ENCODE peak calls at places on chromosome 3, in ten cellular contexts. One of them, this sample, is unnamed.

GRCh38 chr3:196554205-196554604 is 14.1 kb downstream of the WDR53 start:
- DNase-seq in KBM-7: peak
- DNase-seq in NCI-H1105 treated with DMSO at 0.1 percent for 48 hours: no peak
- DNase-seq in cerebellar cortex: no peak
- DNase-seq in CD8-positive, alpha-beta T cell: no peak
- DNase-seq in stimulated activated CD4-positive, alpha-beta T cell treated with anti-CD3 and anti-CD28 coated beads, Interleukin-2, amount 100 ng/mL, for 48 hours: no peak
- DNase-seq in activated CD4-positive, CD25-positive, alpha-beta regulatory T cell: no peak
- DNase-seq in endothelial cell of umbilical vein: no peak
- DNase-seq in fibroblast of the aortic adventitia: no peak
- DNase-seq in EH: no peak
- DNase-seq in this sample: no peak

GRCh38 chr3:168952551-168952950 is 711.0 kb downstream of the MECOM start:
- DNase-seq in KBM-7: peak
- DNase-seq in NCI-H1105 treated with DMSO at 0.1 percent for 48 hours: peak
- DNase-seq in cerebellar cortex: no peak
- DNase-seq in CD8-positive, alpha-beta T cell: no peak
- DNase-seq in stimulated activated CD4-positive, alpha-beta T cell treated with anti-CD3 and anti-CD28 coated beads, Interleukin-2, amount 100 ng/mL, for 48 hours: no peak
- DNase-seq in activated CD4-positive, CD25-positive, alpha-beta regulatory T cell: no peak
- DNase-seq in endothelial cell of umbilical vein: peak
- DNase-seq in fibroblast of the aortic adventitia: peak
- DNase-seq in EH: peak
- DNase-seq in this sample: no peak

GRCh38 chr3:169624533-169624972 is 39.0 kb downstream of the MECOM start:
- DNase-seq in KBM-7: no peak
- DNase-seq in NCI-H1105 treated with DMSO at 0.1 percent for 48 hours: peak
- DNase-seq in cerebellar cortex: no peak
- DNase-seq in CD8-positive, alpha-beta T cell: no peak
- DNase-seq in stimulated activated CD4-positive, alpha-beta T cell treated with anti-CD3 and anti-CD28 coated beads, Interleukin-2, amount 100 ng/mL, for 48 hours: no peak
- DNase-seq in activated CD4-positive, CD25-positive, alpha-beta regulatory T cell: no peak
- DNase-seq in endothelial cell of umbilical vein: peak
- DNase-seq in fibroblast of the aortic adventitia: peak
- DNase-seq in EH: peak
- DNase-seq in this sample: no peak

GRCh38 chr3:126558336-126559071 is at the start of gene C3orf22:
- DNase-seq in KBM-7: no peak
- DNase-seq in NCI-H1105 treated with DMSO at 0.1 percent for 48 hours: no peak
- DNase-seq in cerebellar cortex: no peak
- DNase-seq in CD8-positive, alpha-beta T cell: no peak
- DNase-seq in stimulated activated CD4-positive, alpha-beta T cell treated with anti-CD3 and anti-CD28 coated beads, Interleukin-2, amount 100 ng/mL, for 48 hours: no peak
- DNase-seq in activated CD4-positive, CD25-positive, alpha-beta regulatory T cell: no peak
- DNase-seq in endothelial cell of umbilical vein: no peak
- DNase-seq in fibroblast of the aortic adventitia: no peak
- DNase-seq in EH: no peak
- DNase-seq in this sample: peak

GRCh38 chr3:156681003-156681402 is 6.6 kb downstream of the TIPARP start:
- DNase-seq in KBM-7: peak
- DNase-seq in NCI-H1105 treated with DMSO at 0.1 percent for 48 hours: peak
- DNase-seq in cerebellar cortex: no peak
- DNase-seq in CD8-positive, alpha-beta T cell: no peak
- DNase-seq in stimulated activated CD4-positive, alpha-beta T cell treated with anti-CD3 and anti-CD28 coated beads, Interleukin-2, amount 100 ng/mL, for 48 hours: no peak
- DNase-seq in activated CD4-positive, CD25-positive, alpha-beta regulatory T cell: no peak
- DNase-seq in endothelial cell of umbilical vein: peak
- DNase-seq in fibroblast of the aortic adventitia: peak
- DNase-seq in EH: peak
- DNase-seq in this sample: no peak

GRCh38 chr3:78580691-78581090 is 1187.1 kb downstream of the ROBO1 start:
- DNase-seq in KBM-7: no peak
- DNase-seq in NCI-H1105 treated with DMSO at 0.1 percent for 48 hours: no peak
- DNase-seq in cerebellar cortex: no peak
- DNase-seq in CD8-positive, alpha-beta T cell: no peak
- DNase-seq in stimulated activated CD4-positive, alpha-beta T cell treated with anti-CD3 and anti-CD28 coated beads, Interleukin-2, amount 100 ng/mL, for 48 hours: no peak
- DNase-seq in activated CD4-positive, CD25-positive, alpha-beta regulatory T cell: no peak
- DNase-seq in endothelial cell of umbilical vein: no peak
- DNase-seq in fibroblast of the aortic adventitia: no peak
- DNase-seq in EH: peak
- DNase-seq in this sample: no peak

GRCh38 chr3:14479591-14479990 is 60.6 kb downstream of the GRIP2 start:
- DNase-seq in KBM-7: no peak
- DNase-seq in NCI-H1105 treated with DMSO at 0.1 percent for 48 hours: no peak
- DNase-seq in cerebellar cortex: no peak
- DNase-seq in CD8-positive, alpha-beta T cell: no peak
- DNase-seq in stimulated activated CD4-positive, alpha-beta T cell treated with anti-CD3 and anti-CD28 coated beads, Interleukin-2, amount 100 ng/mL, for 48 hours: no peak
- DNase-seq in activated CD4-positive, CD25-positive, alpha-beta regulatory T cell: no peak
- DNase-seq in endothelial cell of umbilical vein: no peak
- DNase-seq in fibroblast of the aortic adventitia: no peak
- DNase-seq in EH: no peak
- DNase-seq in this sample: no peak

GRCh38 chr3:123764642-123765041 is 119.5 kb downstream of the MYLK start:
- DNase-seq in KBM-7: peak
- DNase-seq in NCI-H1105 treated with DMSO at 0.1 percent for 48 hours: no peak
- DNase-seq in cerebellar cortex: no peak
- DNase-seq in CD8-positive, alpha-beta T cell: no peak
- DNase-seq in stimulated activated CD4-positive, alpha-beta T cell treated with anti-CD3 and anti-CD28 coated beads, Interleukin-2, amount 100 ng/mL, for 48 hours: no peak
- DNase-seq in activated CD4-positive, CD25-positive, alpha-beta regulatory T cell: no peak
- DNase-seq in endothelial cell of umbilical vein: no peak
- DNase-seq in fibroblast of the aortic adventitia: no peak
- DNase-seq in EH: no peak
- DNase-seq in this sample: no peak

GRCh38 chr3:9916734-9917680 is at the start of gene IL17RC:
- DNase-seq in KBM-7: peak
- DNase-seq in NCI-H1105 treated with DMSO at 0.1 percent for 48 hours: peak
- DNase-seq in cerebellar cortex: peak
- DNase-seq in CD8-positive, alpha-beta T cell: no peak
- DNase-seq in stimulated activated CD4-positive, alpha-beta T cell treated with anti-CD3 and anti-CD28 coated beads, Interleukin-2, amount 100 ng/mL, for 48 hours: peak
- DNase-seq in activated CD4-positive, CD25-positive, alpha-beta regulatory T cell: no peak
- DNase-seq in endothelial cell of umbilical vein: peak
- DNase-seq in fibroblast of the aortic adventitia: peak
- DNase-seq in EH: peak
- DNase-seq in this sample: no peak

GRCh38 chr3:52873433-52874159 is 23.8 kb downstream of the STIMATE start:
- DNase-seq in KBM-7: no peak
- DNase-seq in NCI-H1105 treated with DMSO at 0.1 percent for 48 hours: no peak
- DNase-seq in cerebellar cortex: no peak
- DNase-seq in CD8-positive, alpha-beta T cell: no peak
- DNase-seq in stimulated activated CD4-positive, alpha-beta T cell treated with anti-CD3 and anti-CD28 coated beads, Interleukin-2, amount 100 ng/mL, for 48 hours: no peak
- DNase-seq in activated CD4-positive, CD25-positive, alpha-beta regulatory T cell: no peak
- DNase-seq in endothelial cell of umbilical vein: peak
- DNase-seq in fibroblast of the aortic adventitia: peak
- DNase-seq in EH: peak
- DNase-seq in this sample: no peak

GRCh38 chr3:13504161-13504831 is 24.2 kb downstream of the HDAC11 start:
- DNase-seq in KBM-7: no peak
- DNase-seq in NCI-H1105 treated with DMSO at 0.1 percent for 48 hours: no peak
- DNase-seq in cerebellar cortex: no peak
- DNase-seq in CD8-positive, alpha-beta T cell: no peak
- DNase-seq in stimulated activated CD4-positive, alpha-beta T cell treated with anti-CD3 and anti-CD28 coated beads, Interleukin-2, amount 100 ng/mL, for 48 hours: no peak
- DNase-seq in activated CD4-positive, CD25-positive, alpha-beta regulatory T cell: no peak
- DNase-seq in endothelial cell of umbilical vein: no peak
- DNase-seq in fibroblast of the aortic adventitia: no peak
- DNase-seq in EH: peak
- DNase-seq in this sample: no peak

GRCh38 chr3:79247367-79248103 is 520.3 kb downstream of the ROBO1 start:
- DNase-seq in KBM-7: no peak
- DNase-seq in NCI-H1105 treated with DMSO at 0.1 percent for 48 hours: no peak
- DNase-seq in cerebellar cortex: no peak
- DNase-seq in CD8-positive, alpha-beta T cell: no peak
- DNase-seq in stimulated activated CD4-positive, alpha-beta T cell treated with anti-CD3 and anti-CD28 coated beads, Interleukin-2, amount 100 ng/mL, for 48 hours: no peak
- DNase-seq in activated CD4-positive, CD25-positive, alpha-beta regulatory T cell: no peak
- DNase-seq in endothelial cell of umbilical vein: no peak
- DNase-seq in fibroblast of the aortic adventitia: peak
- DNase-seq in EH: peak
- DNase-seq in this sample: no peak

GRCh38 chr3:157074490-157074889 is 85.5 kb downstream of the CCNL1 start:
- DNase-seq in KBM-7: no peak
- DNase-seq in NCI-H1105 treated with DMSO at 0.1 percent for 48 hours: no peak
- DNase-seq in cerebellar cortex: no peak
- DNase-seq in CD8-positive, alpha-beta T cell: no peak
- DNase-seq in stimulated activated CD4-positive, alpha-beta T cell treated with anti-CD3 and anti-CD28 coated beads, Interleukin-2, amount 100 ng/mL, for 48 hours: no peak
- DNase-seq in activated CD4-positive, CD25-positive, alpha-beta regulatory T cell: no peak
- DNase-seq in endothelial cell of umbilical vein: no peak
- DNase-seq in fibroblast of the aortic adventitia: no peak
- DNase-seq in EH: no peak
- DNase-seq in this sample: no peak

GRCh38 chr3:23071758-23072157 is 131.4 kb upstream of the UBE2E2 start:
- DNase-seq in KBM-7: peak
- DNase-seq in NCI-H1105 treated with DMSO at 0.1 percent for 48 hours: no peak
- DNase-seq in cerebellar cortex: no peak
- DNase-seq in CD8-positive, alpha-beta T cell: no peak
- DNase-seq in stimulated activated CD4-positive, alpha-beta T cell treated with anti-CD3 and anti-CD28 coated beads, Interleukin-2, amount 100 ng/mL, for 48 hours: no peak
- DNase-seq in activated CD4-positive, CD25-positive, alpha-beta regulatory T cell: no peak
- DNase-seq in endothelial cell of umbilical vein: no peak
- DNase-seq in fibroblast of the aortic adventitia: no peak
- DNase-seq in EH: no peak
- DNase-seq in this sample: no peak

GRCh38 chr3:195597848-195598247 is 14.1 kb upstream of the APOD start:
- DNase-seq in KBM-7: no peak
- DNase-seq in NCI-H1105 treated with DMSO at 0.1 percent for 48 hours: no peak
- DNase-seq in cerebellar cortex: no peak
- DNase-seq in CD8-positive, alpha-beta T cell: no peak
- DNase-seq in stimulated activated CD4-positive, alpha-beta T cell treated with anti-CD3 and anti-CD28 coated beads, Interleukin-2, amount 100 ng/mL, for 48 hours: no peak
- DNase-seq in activated CD4-positive, CD25-positive, alpha-beta regulatory T cell: no peak
- DNase-seq in endothelial cell of umbilical vein: no peak
- DNase-seq in fibroblast of the aortic adventitia: peak
- DNase-seq in EH: no peak
- DNase-seq in this sample: no peak

GRCh38 chr3:175212896-175213295 is 353.8 kb downstream of the NAALADL2 start:
- DNase-seq in KBM-7: no peak
- DNase-seq in NCI-H1105 treated with DMSO at 0.1 percent for 48 hours: no peak
- DNase-seq in cerebellar cortex: no peak
- DNase-seq in CD8-positive, alpha-beta T cell: no peak
- DNase-seq in stimulated activated CD4-positive, alpha-beta T cell treated with anti-CD3 and anti-CD28 coated beads, Interleukin-2, amount 100 ng/mL, for 48 hours: no peak
- DNase-seq in activated CD4-positive, CD25-positive, alpha-beta regulatory T cell: no peak
- DNase-seq in endothelial cell of umbilical vein: no peak
- DNase-seq in fibroblast of the aortic adventitia: peak
- DNase-seq in EH: peak
- DNase-seq in this sample: no peak

GRCh38 chr3:87397210-87397609 is 120.8 kb upstream of the POU1F1 start:
- DNase-seq in KBM-7: no peak
- DNase-seq in NCI-H1105 treated with DMSO at 0.1 percent for 48 hours: no peak
- DNase-seq in cerebellar cortex: no peak
- DNase-seq in CD8-positive, alpha-beta T cell: no peak
- DNase-seq in stimulated activated CD4-positive, alpha-beta T cell treated with anti-CD3 and anti-CD28 coated beads, Interleukin-2, amount 100 ng/mL, for 48 hours: no peak
- DNase-seq in activated CD4-positive, CD25-positive, alpha-beta regulatory T cell: no peak
- DNase-seq in endothelial cell of umbilical vein: peak
- DNase-seq in fibroblast of the aortic adventitia: peak
- DNase-seq in EH: peak
- DNase-seq in this sample: no peak

GRCh38 chr3:36647423-36647853 is 116.9 kb downstream of the DCLK3 start:
- DNase-seq in KBM-7: no peak
- DNase-seq in NCI-H1105 treated with DMSO at 0.1 percent for 48 hours: no peak
- DNase-seq in cerebellar cortex: no peak
- DNase-seq in CD8-positive, alpha-beta T cell: no peak
- DNase-seq in stimulated activated CD4-positive, alpha-beta T cell treated with anti-CD3 and anti-CD28 coated beads, Interleukin-2, amount 100 ng/mL, for 48 hours: no peak
- DNase-seq in activated CD4-positive, CD25-positive, alpha-beta regulatory T cell: no peak
- DNase-seq in endothelial cell of umbilical vein: no peak
- DNase-seq in fibroblast of the aortic adventitia: peak
- DNase-seq in EH: peak
- DNase-seq in this sample: no peak

GRCh38 chr3:98966862-98967554 is 65.5 kb upstream of the DCBLD2 start:
- DNase-seq in KBM-7: no peak
- DNase-seq in NCI-H1105 treated with DMSO at 0.1 percent for 48 hours: no peak
- DNase-seq in cerebellar cortex: no peak
- DNase-seq in CD8-positive, alpha-beta T cell: no peak
- DNase-seq in stimulated activated CD4-positive, alpha-beta T cell treated with anti-CD3 and anti-CD28 coated beads, Interleukin-2, amount 100 ng/mL, for 48 hours: no peak
- DNase-seq in activated CD4-positive, CD25-positive, alpha-beta regulatory T cell: no peak
- DNase-seq in endothelial cell of umbilical vein: peak
- DNase-seq in fibroblast of the aortic adventitia: no peak
- DNase-seq in EH: no peak
- DNase-seq in this sample: no peak

GRCh38 chr3:143633816-143634215 is 214.5 kb downstream of the SLC9A9 start:
- DNase-seq in KBM-7: no peak
- DNase-seq in NCI-H1105 treated with DMSO at 0.1 percent for 48 hours: no peak
- DNase-seq in cerebellar cortex: no peak
- DNase-seq in CD8-positive, alpha-beta T cell: no peak
- DNase-seq in stimulated activated CD4-positive, alpha-beta T cell treated with anti-CD3 and anti-CD28 coated beads, Interleukin-2, amount 100 ng/mL, for 48 hours: no peak
- DNase-seq in activated CD4-positive, CD25-positive, alpha-beta regulatory T cell: no peak
- DNase-seq in endothelial cell of umbilical vein: no peak
- DNase-seq in fibroblast of the aortic adventitia: peak
- DNase-seq in EH: no peak
- DNase-seq in this sample: no peak

GRCh38 chr3:52527039-52527731 is 6.5 kb downstream of the NT5DC2 start:
- DNase-seq in KBM-7: no peak
- DNase-seq in NCI-H1105 treated with DMSO at 0.1 percent for 48 hours: no peak
- DNase-seq in cerebellar cortex: no peak
- DNase-seq in CD8-positive, alpha-beta T cell: no peak
- DNase-seq in stimulated activated CD4-positive, alpha-beta T cell treated with anti-CD3 and anti-CD28 coated beads, Interleukin-2, amount 100 ng/mL, for 48 hours: no peak
- DNase-seq in activated CD4-positive, CD25-positive, alpha-beta regulatory T cell: no peak
- DNase-seq in endothelial cell of umbilical vein: no peak
- DNase-seq in fibroblast of the aortic adventitia: no peak
- DNase-seq in EH: no peak
- DNase-seq in this sample: no peak

GRCh38 chr3:147838650-147839049 is 429.5 kb downstream of the ZIC1 start:
- DNase-seq in KBM-7: no peak
- DNase-seq in NCI-H1105 treated with DMSO at 0.1 percent for 48 hours: no peak
- DNase-seq in cerebellar cortex: no peak
- DNase-seq in CD8-positive, alpha-beta T cell: no peak
- DNase-seq in stimulated activated CD4-positive, alpha-beta T cell treated with anti-CD3 and anti-CD28 coated beads, Interleukin-2, amount 100 ng/mL, for 48 hours: no peak
- DNase-seq in activated CD4-positive, CD25-positive, alpha-beta regulatory T cell: no peak
- DNase-seq in endothelial cell of umbilical vein: no peak
- DNase-seq in fibroblast of the aortic adventitia: peak
- DNase-seq in EH: peak
- DNase-seq in this sample: no peak

GRCh38 chr3:50150863-50151686 is 4.0 kb upstream of the SEMA3F start:
- DNase-seq in KBM-7: no peak
- DNase-seq in NCI-H1105 treated with DMSO at 0.1 percent for 48 hours: no peak
- DNase-seq in cerebellar cortex: no peak
- DNase-seq in CD8-positive, alpha-beta T cell: no peak
- DNase-seq in stimulated activated CD4-positive, alpha-beta T cell treated with anti-CD3 and anti-CD28 coated beads, Interleukin-2, amount 100 ng/mL, for 48 hours: no peak
- DNase-seq in activated CD4-positive, CD25-positive, alpha-beta regulatory T cell: no peak
- DNase-seq in endothelial cell of umbilical vein: no peak
- DNase-seq in fibroblast of the aortic adventitia: no peak
- DNase-seq in EH: no peak
- DNase-seq in this sample: no peak

GRCh38 chr3:196519738-196520122 is 4.6 kb upstream of the SMCO1 start:
- DNase-seq in KBM-7: peak
- DNase-seq in NCI-H1105 treated with DMSO at 0.1 percent for 48 hours: no peak
- DNase-seq in cerebellar cortex: no peak
- DNase-seq in CD8-positive, alpha-beta T cell: no peak
- DNase-seq in stimulated activated CD4-positive, alpha-beta T cell treated with anti-CD3 and anti-CD28 coated beads, Interleukin-2, amount 100 ng/mL, for 48 hours: no peak
- DNase-seq in activated CD4-positive, CD25-positive, alpha-beta regulatory T cell: no peak
- DNase-seq in endothelial cell of umbilical vein: no peak
- DNase-seq in fibroblast of the aortic adventitia: no peak
- DNase-seq in EH: no peak
- DNase-seq in this sample: no peak

GRCh38 chr3:180926526-180926925 is 14.1 kb downstream of the FXR1 start:
- DNase-seq in KBM-7: no peak
- DNase-seq in NCI-H1105 treated with DMSO at 0.1 percent for 48 hours: no peak
- DNase-seq in cerebellar cortex: no peak
- DNase-seq in CD8-positive, alpha-beta T cell: no peak
- DNase-seq in stimulated activated CD4-positive, alpha-beta T cell treated with anti-CD3 and anti-CD28 coated beads, Interleukin-2, amount 100 ng/mL, for 48 hours: no peak
- DNase-seq in activated CD4-positive, CD25-positive, alpha-beta regulatory T cell: no peak
- DNase-seq in endothelial cell of umbilical vein: no peak
- DNase-seq in fibroblast of the aortic adventitia: no peak
- DNase-seq in EH: no peak
- DNase-seq in this sample: no peak

GRCh38 chr3:60192297-60193114 is 1058.7 kb downstream of the FHIT start:
- DNase-seq in KBM-7: no peak
- DNase-seq in NCI-H1105 treated with DMSO at 0.1 percent for 48 hours: no peak
- DNase-seq in cerebellar cortex: no peak
- DNase-seq in CD8-positive, alpha-beta T cell: no peak
- DNase-seq in stimulated activated CD4-positive, alpha-beta T cell treated with anti-CD3 and anti-CD28 coated beads, Interleukin-2, amount 100 ng/mL, for 48 hours: peak
- DNase-seq in activated CD4-positive, CD25-positive, alpha-beta regulatory T cell: no peak
- DNase-seq in endothelial cell of umbilical vein: no peak
- DNase-seq in fibroblast of the aortic adventitia: no peak
- DNase-seq in EH: no peak
- DNase-seq in this sample: no peak

GRCh38 chr3:187967982-187968381 is 186.0 kb upstream of the LPP start:
- DNase-seq in KBM-7: no peak
- DNase-seq in NCI-H1105 treated with DMSO at 0.1 percent for 48 hours: no peak
- DNase-seq in cerebellar cortex: no peak
- DNase-seq in CD8-positive, alpha-beta T cell: no peak
- DNase-seq in stimulated activated CD4-positive, alpha-beta T cell treated with anti-CD3 and anti-CD28 coated beads, Interleukin-2, amount 100 ng/mL, for 48 hours: no peak
- DNase-seq in activated CD4-positive, CD25-positive, alpha-beta regulatory T cell: no peak
- DNase-seq in endothelial cell of umbilical vein: no peak
- DNase-seq in fibroblast of the aortic adventitia: no peak
- DNase-seq in EH: peak
- DNase-seq in this sample: no peak

GRCh38 chr3:105431171-105431570 is 64.5 kb downstream of the ALCAM start:
- DNase-seq in KBM-7: no peak
- DNase-seq in NCI-H1105 treated with DMSO at 0.1 percent for 48 hours: no peak
- DNase-seq in cerebellar cortex: no peak
- DNase-seq in CD8-positive, alpha-beta T cell: no peak
- DNase-seq in stimulated activated CD4-positive, alpha-beta T cell treated with anti-CD3 and anti-CD28 coated beads, Interleukin-2, amount 100 ng/mL, for 48 hours: no peak
- DNase-seq in activated CD4-positive, CD25-positive, alpha-beta regulatory T cell: no peak
- DNase-seq in endothelial cell of umbilical vein: no peak
- DNase-seq in fibroblast of the aortic adventitia: no peak
- DNase-seq in EH: no peak
- DNase-seq in this sample: no peak